ENCODE peak calls at places on chromosome 22, in nine cellular contexts. F is stimulated activated CD8-positive, alpha-beta memory T cell treated with anti-CD3 and anti-CD28 coated beads, Interleukin-4, amount 100 ng/mL, for 4 hours; E is T47D; I is T1000; W is naive thymus-derived CD8-positive, alpha-beta T cell; X is NCI-H1105; B is substantia nigra; Y is amygdala; R is NCI-H524. G is an unnamed sample.

GRCh38 chr22:46966846-46967245 is 204.4 kb downstream of the TBC1D22A start:
- DNase-seq in F (no peak), E (no peak), I (no peak), W (no peak), X (no peak), B (no peak), Y (no peak), R (no peak), G (no peak)

GRCh38 chr22:48528221-48528915 is 1299.3 kb downstream of the BRD1 start:
- DNase-seq in F (no peak), E (no peak), I (no peak), W (no peak), X (peak), B (no peak), Y (no peak), R (no peak), G (no peak)

GRCh38 chr22:42294034-42294985 is 23.9 kb upstream of the TCF20 start:
- DNase-seq in F (no peak), E (peak), I (no peak), W (no peak), X (peak), B (no peak), Y (no peak), R (no peak), G (peak)

GRCh38 chr22:41518048-41518347 is 26.3 kb downstream of the POLR3H start:
- DNase-seq in F (no peak), E (no peak), I (no peak), W (no peak), X (no peak), B (no peak), Y (no peak), R (no peak), G (no peak)

GRCh38 chr22:39932918-39933649 is 27.1 kb upstream of the TMA7B start:
- DNase-seq in F (no peak), E (no peak), I (no peak), W (peak), X (no peak), B (no peak), Y (no peak), R (peak), G (peak)

GRCh38 chr22:21443735-21444421 is 23.3 kb upstream of the TMEM191C start:
- DNase-seq in F (no peak), E (no peak), I (no peak), W (no peak), X (no peak), B (no peak), Y (no peak), R (no peak), G (no peak)

GRCh38 chr22:31240011-31240410 is 27.9 kb downstream of the LIMK2 start:
- DNase-seq in F (no peak), E (no peak), I (no peak), W (no peak), X (no peak), B (no peak), Y (no peak), R (no peak), G (no peak)

GRCh38 chr22:30969532-30970355 is 679 bp downstream of the TUG1 start:
- DNase-seq in F (no peak), E (peak), I (no peak), W (no peak), X (peak), B (no peak), Y (peak), R (no peak), G (peak)

GRCh38 chr22:40512426-40513136 is 123.9 kb downstream of the MRTFA start:
- DNase-seq in F (no peak), E (no peak), I (peak), W (no peak), X (no peak), B (no peak), Y (no peak), R (no peak), G (no peak)

GRCh38 chr22:31439805-31440204 is 40.4 kb downstream of the DRG1 start:
- DNase-seq in F (no peak), E (no peak), I (no peak), W (no peak), X (no peak), B (no peak), Y (no peak), R (no peak), G (no peak)

GRCh38 chr22:24985824-24986214 is 33.3 kb downstream of the KIAA1671 start:
- DNase-seq in F (no peak), E (no peak), I (no peak), W (no peak), X (no peak), B (no peak), Y (no peak), R (no peak), G (no peak)

GRCh38 chr22:31046591-31047226 is 34.4 kb upstream of the SMTN start:
- DNase-seq in F (no peak), E (no peak), I (no peak), W (no peak), X (no peak), B (no peak), Y (no peak), R (no peak), G (no peak)

GRCh38 chr22:48845356-48845936 is 982.2 kb downstream of the BRD1 start:
- DNase-seq in F (no peak), E (no peak), I (no peak), W (no peak), X (peak), B (no peak), Y (no peak), R (no peak), G (no peak)

GRCh38 chr22:38907767-38908166 is 35.8 kb upstream of the CBX6 start:
- DNase-seq in F (no peak), E (no peak), I (no peak), W (no peak), X (no peak), B (no peak), Y (no peak), R (no peak), G (no peak)

GRCh38 chr22:46086577-46087335 is 63.6 kb upstream of the PPARA start:
- DNase-seq in F (no peak), E (no peak), I (no peak), W (no peak), X (no peak), B (no peak), Y (no peak), R (no peak), G (no peak)

GRCh38 chr22:41949297-41949965 is 2.5 kb upstream of the CENPM start:
- DNase-seq in F (no peak), E (no peak), I (no peak), W (no peak), X (no peak), B (no peak), Y (no peak), R (peak), G (no peak)

GRCh38 chr22:36741968-36742367 is 34.0 kb downstream of the IFT27 start:
- DNase-seq in F (no peak), E (no peak), I (no peak), W (no peak), X (no peak), B (no peak), Y (no peak), R (no peak), G (no peak)

GRCh38 chr22:46696225-46696518 is 41.9 kb downstream of the CERK start:
- DNase-seq in F (no peak), E (no peak), I (no peak), W (no peak), X (peak), B (no peak), Y (no peak), R (no peak), G (no peak)

GRCh38 chr22:40193429-40194421 is 16.0 kb downstream of the TNRC6B start:
- DNase-seq in F (no peak), E (no peak), I (no peak), W (no peak), X (no peak), B (no peak), Y (no peak), R (peak), G (no peak)

GRCh38 chr22:17264321-17265052 is 45.3 kb upstream of the ADA2 start:
- DNase-seq in F (no peak), E (no peak), I (no peak), W (no peak), X (no peak), B (peak), Y (no peak), R (peak), G (no peak)

GRCh38 chr22:39408173-39408572 is 8.6 kb downstream of the TAB1 start:
- DNase-seq in F (no peak), E (no peak), I (no peak), W (no peak), X (no peak), B (no peak), Y (no peak), R (no peak), G (no peak)

GRCh38 chr22:45131749-45132148 is 32.0 kb upstream of the NUP50 start:
- DNase-seq in F (no peak), E (no peak), I (no peak), W (no peak), X (no peak), B (no peak), Y (no peak), R (no peak), G (no peak)

GRCh38 chr22:20610243-20610686 is 102.9 kb downstream of the MED15 start:
- DNase-seq in F (no peak), E (no peak), I (no peak), W (no peak), X (no peak), B (no peak), Y (no peak), R (no peak), G (no peak)

GRCh38 chr22:28132466-28132865 is 213.4 kb upstream of the PITPNB start:
- DNase-seq in F (no peak), E (no peak), I (no peak), W (no peak), X (no peak), B (no peak), Y (no peak), R (no peak), G (no peak)

GRCh38 chr22:49006207-49007012 is 821.3 kb downstream of the BRD1 start:
- DNase-seq in F (no peak), E (no peak), I (no peak), W (no peak), X (no peak), B (no peak), Y (no peak), R (no peak), G (no peak)

GRCh38 chr22:36858966-36859365 is 1.8 kb upstream of the NCF4 start:
- DNase-seq in F (no peak), E (no peak), I (no peak), W (no peak), X (no peak), B (no peak), Y (no peak), R (no peak), G (no peak)

GRCh38 chr22:42649261-42650056 is at the start of gene CYB5R3:
- DNase-seq in F (peak), E (peak), I (peak), W (peak), X (peak), B (peak), Y (peak), R (peak), G (peak)

GRCh38 chr22:46656856-46657654 is 36.9 kb downstream of the GRAMD4 start:
- DNase-seq in F (no peak), E (no peak), I (no peak), W (no peak), X (no peak), B (no peak), Y (no peak), R (no peak), G (no peak)